ENCODE peak calls at places on chromosomes 16 and 17, in six cellular contexts. One of them, this sample, is unnamed.

GRCh38 chr16:30910427-30911029 is 12.8 kb upstream of the FBXL19 start:
- DNase-seq in epithelial cell of prostate: no peak
- DNase-seq in fibroblast of the aortic adventitia: no peak
- DNase-seq in activated naive CD8-positive, alpha-beta T cell treated with anti-CD3 and anti-CD28 coated beads, Interleukin-2, amount 50 U/mL, for 24 hours: no peak
- DNase-seq in EL: no peak
- DNase-seq in DMS153: no peak
- DNase-seq in this sample: no peak

GRCh38 chr17:59110973-59111372 is 4.3 kb upstream of the TRIM37 start:
- DNase-seq in epithelial cell of prostate: no peak
- DNase-seq in fibroblast of the aortic adventitia: no peak
- DNase-seq in activated naive CD8-positive, alpha-beta T cell treated with anti-CD3 and anti-CD28 coated beads, Interleukin-2, amount 50 U/mL, for 24 hours: no peak
- DNase-seq in EL: no peak
- DNase-seq in DMS153: no peak
- DNase-seq in this sample: no peak

GRCh38 chr17:60392845-60393702 is 1.1 kb upstream of the USP32 start:
- DNase-seq in epithelial cell of prostate: no peak
- DNase-seq in fibroblast of the aortic adventitia: peak; percentile 72
- DNase-seq in activated naive CD8-positive, alpha-beta T cell treated with anti-CD3 and anti-CD28 coated beads, Interleukin-2, amount 50 U/mL, for 24 hours: peak; percentile 42
- DNase-seq in EL: peak; percentile 50
- DNase-seq in DMS153: peak; percentile 52
- DNase-seq in this sample: peak; percentile 78

GRCh38 chr17:39615434-39615833 is 7.7 kb upstream of the NEUROD2 start:
- DNase-seq in epithelial cell of prostate: no peak
- DNase-seq in fibroblast of the aortic adventitia: no peak
- DNase-seq in activated naive CD8-positive, alpha-beta T cell treated with anti-CD3 and anti-CD28 coated beads, Interleukin-2, amount 50 U/mL, for 24 hours: no peak
- DNase-seq in EL: no peak
- DNase-seq in DMS153: no peak
- DNase-seq in this sample: no peak

GRCh38 chr17:73841431-73842060 is 197.3 kb upstream of the SDK2 start:
- DNase-seq in epithelial cell of prostate: no peak
- DNase-seq in fibroblast of the aortic adventitia: no peak
- DNase-seq in activated naive CD8-positive, alpha-beta T cell treated with anti-CD3 and anti-CD28 coated beads, Interleukin-2, amount 50 U/mL, for 24 hours: no peak
- DNase-seq in EL: no peak
- DNase-seq in DMS153: peak; percentile 34
- DNase-seq in this sample: no peak

GRCh38 chr16:80602894-80603293 is 62.1 kb downstream of the DYNLRB2 start:
- DNase-seq in epithelial cell of prostate: no peak
- DNase-seq in fibroblast of the aortic adventitia: no peak
- DNase-seq in activated naive CD8-positive, alpha-beta T cell treated with anti-CD3 and anti-CD28 coated beads, Interleukin-2, amount 50 U/mL, for 24 hours: no peak
- DNase-seq in EL: peak; percentile 54
- DNase-seq in DMS153: no peak
- DNase-seq in this sample: peak; percentile 52

GRCh38 chr17:3959295-3959899 is 4.8 kb downstream of the ATP2A3 start:
- DNase-seq in epithelial cell of prostate: no peak
- DNase-seq in fibroblast of the aortic adventitia: peak; percentile 34
- DNase-seq in activated naive CD8-positive, alpha-beta T cell treated with anti-CD3 and anti-CD28 coated beads, Interleukin-2, amount 50 U/mL, for 24 hours: no peak
- DNase-seq in EL: peak; percentile 53
- DNase-seq in DMS153: peak; percentile 77
- DNase-seq in this sample: peak; percentile 66

GRCh38 chr17:59001158-59001814 is 105.4 kb downstream of the TRIM37 start:
- DNase-seq in epithelial cell of prostate: no peak
- DNase-seq in fibroblast of the aortic adventitia: peak; percentile 35
- DNase-seq in activated naive CD8-positive, alpha-beta T cell treated with anti-CD3 and anti-CD28 coated beads, Interleukin-2, amount 50 U/mL, for 24 hours: peak; percentile 69
- DNase-seq in EL: peak; percentile 82
- DNase-seq in DMS153: no peak
- DNase-seq in this sample: peak; percentile 83

GRCh38 chr17:42639484-42640474 is 19.3 kb upstream of the TUBG2 start:
- DNase-seq in epithelial cell of prostate: no peak
- DNase-seq in fibroblast of the aortic adventitia: no peak
- DNase-seq in activated naive CD8-positive, alpha-beta T cell treated with anti-CD3 and anti-CD28 coated beads, Interleukin-2, amount 50 U/mL, for 24 hours: no peak
- DNase-seq in EL: no peak
- DNase-seq in DMS153: no peak
- DNase-seq in this sample: no peak

GRCh38 chr17:67992541-67993152 is 3.6 kb downstream of the C17orf58 start:
- DNase-seq in epithelial cell of prostate: no peak
- DNase-seq in fibroblast of the aortic adventitia: peak; percentile 4
- DNase-seq in activated naive CD8-positive, alpha-beta T cell treated with anti-CD3 and anti-CD28 coated beads, Interleukin-2, amount 50 U/mL, for 24 hours: peak; percentile 18
- DNase-seq in EL: no peak
- DNase-seq in DMS153: no peak
- DNase-seq in this sample: no peak

GRCh38 chr17:39687546-39688474 is at the start of gene PGAP3:
- DNase-seq in epithelial cell of prostate: no peak
- DNase-seq in fibroblast of the aortic adventitia: peak; percentile 88
- DNase-seq in activated naive CD8-positive, alpha-beta T cell treated with anti-CD3 and anti-CD28 coated beads, Interleukin-2, amount 50 U/mL, for 24 hours: peak; percentile 91
- DNase-seq in EL: peak; percentile 95
- DNase-seq in DMS153: peak; percentile 88
- DNase-seq in this sample: peak; percentile 89

GRCh38 chr17:4550534-4551039 is 4.6 kb downstream of the MYBBP1A start:
- DNase-seq in epithelial cell of prostate: no peak
- DNase-seq in fibroblast of the aortic adventitia: no peak
- DNase-seq in activated naive CD8-positive, alpha-beta T cell treated with anti-CD3 and anti-CD28 coated beads, Interleukin-2, amount 50 U/mL, for 24 hours: no peak
- DNase-seq in EL: no peak
- DNase-seq in DMS153: no peak
- DNase-seq in this sample: no peak

GRCh38 chr17:59669944-59670343 is 37.3 kb downstream of the PTRH2 start:
- DNase-seq in epithelial cell of prostate: no peak
- DNase-seq in fibroblast of the aortic adventitia: no peak
- DNase-seq in activated naive CD8-positive, alpha-beta T cell treated with anti-CD3 and anti-CD28 coated beads, Interleukin-2, amount 50 U/mL, for 24 hours: no peak
- DNase-seq in EL: no peak
- DNase-seq in DMS153: no peak
- DNase-seq in this sample: no peak

GRCh38 chr17:68706351-68706750 is 105.2 kb upstream of the FAM20A start:
- DNase-seq in epithelial cell of prostate: no peak
- DNase-seq in fibroblast of the aortic adventitia: peak; percentile 46
- DNase-seq in activated naive CD8-positive, alpha-beta T cell treated with anti-CD3 and anti-CD28 coated beads, Interleukin-2, amount 50 U/mL, for 24 hours: no peak
- DNase-seq in EL: no peak
- DNase-seq in DMS153: no peak
- DNase-seq in this sample: no peak

GRCh38 chr17:69607162-69607834 is 192.8 kb downstream of the MAP2K6 start:
- DNase-seq in epithelial cell of prostate: peak; percentile 50
- DNase-seq in fibroblast of the aortic adventitia: peak; percentile 90
- DNase-seq in activated naive CD8-positive, alpha-beta T cell treated with anti-CD3 and anti-CD28 coated beads, Interleukin-2, amount 50 U/mL, for 24 hours: peak; percentile 33
- DNase-seq in EL: peak; percentile 81
- DNase-seq in DMS153: peak; percentile 66
- DNase-seq in this sample: peak; percentile 67

GRCh38 chr17:7133424-7133823 is 18.8 kb upstream of the ASGR2 start:
- DNase-seq in epithelial cell of prostate: no peak
- DNase-seq in fibroblast of the aortic adventitia: no peak
- DNase-seq in activated naive CD8-positive, alpha-beta T cell treated with anti-CD3 and anti-CD28 coated beads, Interleukin-2, amount 50 U/mL, for 24 hours: peak; percentile 40
- DNase-seq in EL: no peak
- DNase-seq in DMS153: no peak
- DNase-seq in this sample: no peak

GRCh38 chr16:47978491-47979490 is 177.0 kb downstream of the ABCC12 start:
- DNase-seq in epithelial cell of prostate: no peak
- DNase-seq in fibroblast of the aortic adventitia: no peak
- DNase-seq in activated naive CD8-positive, alpha-beta T cell treated with anti-CD3 and anti-CD28 coated beads, Interleukin-2, amount 50 U/mL, for 24 hours: no peak
- DNase-seq in EL: no peak
- DNase-seq in DMS153: no peak
- DNase-seq in this sample: peak; percentile 30

GRCh38 chr17:31391496-31391949 is at the start of gene RAB11FIP4:
- DNase-seq in epithelial cell of prostate: no peak
- DNase-seq in fibroblast of the aortic adventitia: no peak
- DNase-seq in activated naive CD8-positive, alpha-beta T cell treated with anti-CD3 and anti-CD28 coated beads, Interleukin-2, amount 50 U/mL, for 24 hours: peak; percentile 16
- DNase-seq in EL: no peak
- DNase-seq in DMS153: no peak
- DNase-seq in this sample: no peak

GRCh38 chr16:46822270-46822669 is 8.7 kb downstream of the C16orf87 start:
- DNase-seq in epithelial cell of prostate: no peak
- DNase-seq in fibroblast of the aortic adventitia: peak; percentile 74
- DNase-seq in activated naive CD8-positive, alpha-beta T cell treated with anti-CD3 and anti-CD28 coated beads, Interleukin-2, amount 50 U/mL, for 24 hours: no peak
- DNase-seq in EL: peak; percentile 85
- DNase-seq in DMS153: no peak
- DNase-seq in this sample: peak; percentile 90